ENCODE peak calls at places on chromosome 16, in nine cellular contexts. One of them, this sample, is unnamed.

GRCh38 chr16:4345439-4346204 is 5.5 kb downstream of the PAM16 start:
- DNase-seq in AG10803: no peak
- DNase-seq in brain microvascular endothelial cell: no peak
- DNase-seq in astrocyte of the spinal cord: no peak
- DNase-seq in H7: no peak
- DNase-seq in cardiac muscle cell: no peak
- DNase-seq in NT2/D1: no peak
- DNase-seq in left ventricle myocardium inferior: no peak
- DNase-seq in ascending aorta: no peak
- DNase-seq in this sample: no peak

GRCh38 chr16:74726736-74727135 is 26.1 kb upstream of the MLKL start:
- DNase-seq in AG10803: no peak
- DNase-seq in brain microvascular endothelial cell: peak
- DNase-seq in astrocyte of the spinal cord: no peak
- DNase-seq in H7: peak
- DNase-seq in cardiac muscle cell: no peak
- DNase-seq in NT2/D1: no peak
- DNase-seq in left ventricle myocardium inferior: no peak
- DNase-seq in ascending aorta: no peak
- DNase-seq in this sample: no peak

GRCh38 chr16:54342001-54342776 is 55.6 kb upstream of the IRX3 start:
- DNase-seq in AG10803: peak
- DNase-seq in brain microvascular endothelial cell: no peak
- DNase-seq in astrocyte of the spinal cord: no peak
- DNase-seq in H7: no peak
- DNase-seq in cardiac muscle cell: peak
- DNase-seq in NT2/D1: no peak
- DNase-seq in left ventricle myocardium inferior: no peak
- DNase-seq in ascending aorta: no peak
- DNase-seq in this sample: no peak

GRCh38 chr16:31569360-31569717 is 41.6 kb downstream of the AHSP start:
- DNase-seq in AG10803: no peak
- DNase-seq in brain microvascular endothelial cell: no peak
- DNase-seq in astrocyte of the spinal cord: no peak
- DNase-seq in H7: peak
- DNase-seq in cardiac muscle cell: no peak
- DNase-seq in NT2/D1: no peak
- DNase-seq in left ventricle myocardium inferior: no peak
- DNase-seq in ascending aorta: no peak
- DNase-seq in this sample: no peak

GRCh38 chr16:21162661-21163151 is 4.2 kb downstream of the LDAF1 start:
- DNase-seq in AG10803: peak
- DNase-seq in brain microvascular endothelial cell: no peak
- DNase-seq in astrocyte of the spinal cord: no peak
- DNase-seq in H7: no peak
- DNase-seq in cardiac muscle cell: peak
- DNase-seq in NT2/D1: no peak
- DNase-seq in left ventricle myocardium inferior: peak
- DNase-seq in ascending aorta: no peak
- DNase-seq in this sample: no peak

GRCh38 chr16:29820730-29821662 is 734 bp downstream of the MVP start:
- DNase-seq in AG10803: peak
- DNase-seq in brain microvascular endothelial cell: no peak
- DNase-seq in astrocyte of the spinal cord: no peak
- DNase-seq in H7: no peak
- DNase-seq in cardiac muscle cell: no peak
- DNase-seq in NT2/D1: no peak
- DNase-seq in left ventricle myocardium inferior: no peak
- DNase-seq in ascending aorta: no peak
- DNase-seq in this sample: no peak

GRCh38 chr16:27097671-27098275 is 31.0 kb downstream of the C16orf82 start:
- DNase-seq in AG10803: peak
- DNase-seq in brain microvascular endothelial cell: no peak
- DNase-seq in astrocyte of the spinal cord: no peak
- DNase-seq in H7: no peak
- DNase-seq in cardiac muscle cell: peak
- DNase-seq in NT2/D1: no peak
- DNase-seq in left ventricle myocardium inferior: peak
- DNase-seq in ascending aorta: no peak
- DNase-seq in this sample: no peak

GRCh38 chr16:85902366-85903155 is 3.6 kb downstream of the IRF8 start:
- DNase-seq in AG10803: no peak
- DNase-seq in brain microvascular endothelial cell: no peak
- DNase-seq in astrocyte of the spinal cord: no peak
- DNase-seq in H7: peak
- DNase-seq in cardiac muscle cell: peak
- DNase-seq in NT2/D1: no peak
- DNase-seq in left ventricle myocardium inferior: no peak
- DNase-seq in ascending aorta: no peak
- DNase-seq in this sample: no peak

GRCh38 chr16:59021751-59022150 is 287.6 kb upstream of the GOT2 start:
- DNase-seq in AG10803: peak
- DNase-seq in brain microvascular endothelial cell: no peak
- DNase-seq in astrocyte of the spinal cord: peak
- DNase-seq in H7: no peak
- DNase-seq in cardiac muscle cell: no peak
- DNase-seq in NT2/D1: no peak
- DNase-seq in left ventricle myocardium inferior: no peak
- DNase-seq in ascending aorta: no peak
- DNase-seq in this sample: no peak

GRCh38 chr16:60295451-60295850 is 1561.3 kb upstream of the GOT2 start:
- DNase-seq in AG10803: no peak
- DNase-seq in brain microvascular endothelial cell: no peak
- DNase-seq in astrocyte of the spinal cord: no peak
- DNase-seq in H7: no peak
- DNase-seq in cardiac muscle cell: no peak
- DNase-seq in NT2/D1: no peak
- DNase-seq in left ventricle myocardium inferior: no peak
- DNase-seq in ascending aorta: no peak
- DNase-seq in this sample: no peak

GRCh38 chr16:75433732-75434413 is 570 bp upstream of the CFDP1 start:
- DNase-seq in AG10803: peak
- DNase-seq in brain microvascular endothelial cell: peak
- DNase-seq in astrocyte of the spinal cord: peak
- DNase-seq in H7: peak
- DNase-seq in cardiac muscle cell: peak
- DNase-seq in NT2/D1: peak
- DNase-seq in left ventricle myocardium inferior: no peak
- DNase-seq in ascending aorta: peak
- DNase-seq in this sample: peak

GRCh38 chr16:59045496-59045895 is 311.4 kb upstream of the GOT2 start:
- DNase-seq in AG10803: peak
- DNase-seq in brain microvascular endothelial cell: no peak
- DNase-seq in astrocyte of the spinal cord: no peak
- DNase-seq in H7: no peak
- DNase-seq in cardiac muscle cell: no peak
- DNase-seq in NT2/D1: no peak
- DNase-seq in left ventricle myocardium inferior: no peak
- DNase-seq in ascending aorta: no peak
- DNase-seq in this sample: no peak

GRCh38 chr16:3739636-3740035 is 22.3 kb upstream of the TRAP1 start:
- DNase-seq in AG10803: no peak
- DNase-seq in brain microvascular endothelial cell: no peak
- DNase-seq in astrocyte of the spinal cord: no peak
- DNase-seq in H7: no peak
- DNase-seq in cardiac muscle cell: no peak
- DNase-seq in NT2/D1: no peak
- DNase-seq in left ventricle myocardium inferior: no peak
- DNase-seq in ascending aorta: no peak
- DNase-seq in this sample: no peak

GRCh38 chr16:28289106-28289505 is 3.2 kb upstream of the SBK1 start:
- DNase-seq in AG10803: no peak
- DNase-seq in brain microvascular endothelial cell: no peak
- DNase-seq in astrocyte of the spinal cord: no peak
- DNase-seq in H7: no peak
- DNase-seq in cardiac muscle cell: no peak
- DNase-seq in NT2/D1: no peak
- DNase-seq in left ventricle myocardium inferior: no peak
- DNase-seq in ascending aorta: no peak
- DNase-seq in this sample: no peak

DNA sequence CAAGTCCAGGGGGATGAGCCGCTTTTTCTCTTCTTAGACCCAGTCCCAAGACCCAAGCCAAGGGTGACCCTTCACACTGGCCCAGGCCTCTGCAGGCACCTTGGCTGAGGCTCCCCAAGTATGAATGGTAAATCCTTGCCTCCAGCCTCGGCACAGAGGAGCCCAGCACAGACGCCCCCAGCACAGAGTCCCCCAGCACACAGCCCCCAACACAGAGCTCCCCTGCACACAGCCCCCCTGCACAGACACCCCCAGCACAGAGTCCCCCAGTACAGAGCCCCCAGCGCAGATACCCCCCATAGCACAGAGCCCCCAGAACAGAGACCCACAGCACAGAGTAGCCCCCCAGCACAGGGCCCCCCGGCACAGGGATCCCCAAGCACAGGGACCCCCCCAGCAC is 1.0 kb upstream of the MCRIP2 start:
- DNase-seq in AG10803: no peak
- DNase-seq in brain microvascular endothelial cell: no peak
- DNase-seq in astrocyte of the spinal cord: no peak
- DNase-seq in H7: no peak
- DNase-seq in cardiac muscle cell: no peak
- DNase-seq in NT2/D1: no peak
- DNase-seq in left ventricle myocardium inferior: no peak
- DNase-seq in ascending aorta: no peak
- DNase-seq in this sample: no peak
- H3K4me3 ChIP-seq in AG10803: no peak
- H3K4me3 ChIP-seq in brain microvascular endothelial cell: no peak
- H3K4me3 ChIP-seq in astrocyte of the spinal cord: no peak
- H3K4me3 ChIP-seq in H7: no peak
- H3K4me3 ChIP-seq in cardiac muscle cell: peak
- H3K4me3 ChIP-seq in NT2/D1: no peak
- H3K4me3 ChIP-seq in left ventricle myocardium inferior: peak
- H3K4me3 ChIP-seq in ascending aorta: no peak
- H3K4me3 ChIP-seq in this sample: no peak

GRCh38 chr16:56606688-56607618 is 1.4 kb upstream of the MT2A start:
- DNase-seq in AG10803: peak
- DNase-seq in brain microvascular endothelial cell: peak
- DNase-seq in astrocyte of the spinal cord: peak
- DNase-seq in H7: no peak
- DNase-seq in cardiac muscle cell: peak
- DNase-seq in NT2/D1: no peak
- DNase-seq in left ventricle myocardium inferior: peak
- DNase-seq in ascending aorta: peak
- DNase-seq in this sample: peak

GRCh38 chr16:56608876-56609462 is 585 bp downstream of the MT2A start:
- DNase-seq in AG10803: no peak
- DNase-seq in brain microvascular endothelial cell: no peak
- DNase-seq in astrocyte of the spinal cord: no peak
- DNase-seq in H7: no peak
- DNase-seq in cardiac muscle cell: no peak
- DNase-seq in NT2/D1: no peak
- DNase-seq in left ventricle myocardium inferior: no peak
- DNase-seq in ascending aorta: no peak
- DNase-seq in this sample: no peak

GRCh38 chr16:56606071-56606687 is 2.2 kb upstream of the MT2A start:
- DNase-seq in AG10803: no peak
- DNase-seq in brain microvascular endothelial cell: peak
- DNase-seq in astrocyte of the spinal cord: no peak
- DNase-seq in H7: no peak
- DNase-seq in cardiac muscle cell: peak
- DNase-seq in NT2/D1: no peak
- DNase-seq in left ventricle myocardium inferior: no peak
- DNase-seq in ascending aorta: peak
- DNase-seq in this sample: peak

GRCh38 chr16:56608043-56608875 is at the start of gene MT2A:
- DNase-seq in AG10803: peak
- DNase-seq in brain microvascular endothelial cell: peak
- DNase-seq in astrocyte of the spinal cord: peak
- DNase-seq in H7: peak
- DNase-seq in cardiac muscle cell: peak
- DNase-seq in NT2/D1: peak
- DNase-seq in left ventricle myocardium inferior: peak
- DNase-seq in ascending aorta: peak
- DNase-seq in this sample: peak

GRCh38 chr16:56607675-56608042 is 725 bp upstream of the MT2A start:
- DNase-seq in AG10803: no peak
- DNase-seq in brain microvascular endothelial cell: no peak
- DNase-seq in astrocyte of the spinal cord: no peak
- DNase-seq in H7: no peak
- DNase-seq in cardiac muscle cell: no peak
- DNase-seq in NT2/D1: no peak
- DNase-seq in left ventricle myocardium inferior: no peak
- DNase-seq in ascending aorta: no peak
- DNase-seq in this sample: no peak
- H3K4me3 ChIP-seq in AG10803: peak
- H3K4me3 ChIP-seq in brain microvascular endothelial cell: peak
- H3K4me3 ChIP-seq in astrocyte of the spinal cord: peak
- H3K4me3 ChIP-seq in H7: no peak
- H3K4me3 ChIP-seq in cardiac muscle cell: no peak
- H3K4me3 ChIP-seq in NT2/D1: peak
- H3K4me3 ChIP-seq in left ventricle myocardium inferior: peak
- H3K4me3 ChIP-seq in ascending aorta: peak
- H3K4me3 ChIP-seq in this sample: peak

GRCh38 chr16:88768041-88768876 is 16.8 kb downstream of the PIEZO1 start:
- DNase-seq in AG10803: peak
- DNase-seq in brain microvascular endothelial cell: no peak
- DNase-seq in astrocyte of the spinal cord: peak
- DNase-seq in H7: no peak
- DNase-seq in cardiac muscle cell: peak
- DNase-seq in NT2/D1: no peak
- DNase-seq in left ventricle myocardium inferior: no peak
- DNase-seq in ascending aorta: peak
- DNase-seq in this sample: peak

GRCh38 chr16:88767546-88767945 is 17.5 kb downstream of the PIEZO1 start:
- DNase-seq in AG10803: no peak
- DNase-seq in brain microvascular endothelial cell: no peak
- DNase-seq in astrocyte of the spinal cord: no peak
- DNase-seq in H7: no peak
- DNase-seq in cardiac muscle cell: no peak
- DNase-seq in NT2/D1: no peak
- DNase-seq in left ventricle myocardium inferior: no peak
- DNase-seq in ascending aorta: no peak
- DNase-seq in this sample: no peak

GRCh38 chr16:88771294-88771772 is 13.7 kb downstream of the PIEZO1 start:
- DNase-seq in AG10803: no peak
- DNase-seq in brain microvascular endothelial cell: no peak
- DNase-seq in astrocyte of the spinal cord: no peak
- DNase-seq in H7: no peak
- DNase-seq in cardiac muscle cell: no peak
- DNase-seq in NT2/D1: no peak
- DNase-seq in left ventricle myocardium inferior: no peak
- DNase-seq in ascending aorta: no peak
- DNase-seq in this sample: no peak

GRCh38 chr16:88770459-88771293 is 14.3 kb downstream of the PIEZO1 start:
- DNase-seq in AG10803: no peak
- DNase-seq in brain microvascular endothelial cell: peak
- DNase-seq in astrocyte of the spinal cord: peak
- DNase-seq in H7: peak
- DNase-seq in cardiac muscle cell: peak
- DNase-seq in NT2/D1: peak
- DNase-seq in left ventricle myocardium inferior: peak
- DNase-seq in ascending aorta: no peak
- DNase-seq in this sample: peak

GRCh38 chr16:88769617-88770458 is 15.2 kb downstream of the PIEZO1 start:
- DNase-seq in AG10803: no peak
- DNase-seq in brain microvascular endothelial cell: no peak
- DNase-seq in astrocyte of the spinal cord: peak
- DNase-seq in H7: peak
- DNase-seq in cardiac muscle cell: no peak
- DNase-seq in NT2/D1: peak
- DNase-seq in left ventricle myocardium inferior: no peak
- DNase-seq in ascending aorta: no peak
- DNase-seq in this sample: peak
- H3K4me3 ChIP-seq in AG10803: no peak
- H3K4me3 ChIP-seq in brain microvascular endothelial cell: no peak
- H3K4me3 ChIP-seq in astrocyte of the spinal cord: no peak
- H3K4me3 ChIP-seq in H7: no peak
- H3K4me3 ChIP-seq in cardiac muscle cell: no peak
- H3K4me3 ChIP-seq in NT2/D1: peak
- H3K4me3 ChIP-seq in left ventricle myocardium inferior: peak
- H3K4me3 ChIP-seq in ascending aorta: no peak
- H3K4me3 ChIP-seq in this sample: peak

GRCh38 chr16:1090620-1091587 is 5.1 kb downstream of the C1QTNF8 start:
- DNase-seq in AG10803: no peak
- DNase-seq in brain microvascular endothelial cell: no peak
- DNase-seq in astrocyte of the spinal cord: no peak
- DNase-seq in H7: peak
- DNase-seq in cardiac muscle cell: no peak
- DNase-seq in NT2/D1: no peak
- DNase-seq in left ventricle myocardium inferior: peak
- DNase-seq in ascending aorta: no peak
- DNase-seq in this sample: no peak
- H3K4me3 ChIP-seq in AG10803: no peak
- H3K4me3 ChIP-seq in brain microvascular endothelial cell: no peak
- H3K4me3 ChIP-seq in astrocyte of the spinal cord: no peak
- H3K4me3 ChIP-seq in H7: no peak
- H3K4me3 ChIP-seq in cardiac muscle cell: no peak
- H3K4me3 ChIP-seq in NT2/D1: no peak
- H3K4me3 ChIP-seq in left ventricle myocardium inferior: peak
- H3K4me3 ChIP-seq in ascending aorta: peak
- H3K4me3 ChIP-seq in this sample: no peak